ENCODE peak calls at places on chromosomes 11 and 22, in four cellular contexts. One of them, this sample, is unnamed.

GRCh38 chr22:42515896-42516295 is 3.7 kb downstream of the RRP7A start:
- DNase-seq in K562: no peak
- DNase-seq in HepG2: peak
- DNase-seq in GM12878: no peak
- DNase-seq in this sample: no peak

GRCh38 chr11:62778441-62778840 is 7.2 kb downstream of the TAF6L start:
- DNase-seq in K562: no peak
- DNase-seq in HepG2: no peak
- DNase-seq in GM12878: no peak
- DNase-seq in this sample: no peak

GRCh38 chr22:41910050-41910598 is 4.8 kb downstream of the SHISA8 start:
- DNase-seq in K562: no peak
- DNase-seq in HepG2: no peak
- DNase-seq in GM12878: no peak
- DNase-seq in this sample: peak

GRCh38 chr22:32324505-32325415 is 32.9 kb upstream of the RFPL3 start:
- DNase-seq in K562: no peak
- DNase-seq in HepG2: no peak
- DNase-seq in GM12878: no peak
- DNase-seq in this sample: peak

GRCh38 chr11:114061053-114062049 is 1.8 kb downstream of the ZBTB16 start:
- DNase-seq in K562: no peak
- DNase-seq in HepG2: no peak
- DNase-seq in GM12878: no peak
- DNase-seq in this sample: peak

GRCh38 chr11:113296016-113296415 is 18.4 kb upstream of the TTC12 start:
- DNase-seq in K562: no peak
- DNase-seq in HepG2: no peak
- DNase-seq in GM12878: no peak
- DNase-seq in this sample: no peak

GRCh38 chr11:110829873-110830272 is 117.6 kb upstream of the ARHGAP20 start:
- DNase-seq in K562: no peak
- DNase-seq in HepG2: no peak
- DNase-seq in GM12878: no peak
- DNase-seq in this sample: no peak

GRCh38 chr11:115390441-115390840 is 113.8 kb downstream of the CADM1 start:
- DNase-seq in K562: no peak
- DNase-seq in HepG2: no peak
- DNase-seq in GM12878: no peak
- DNase-seq in this sample: no peak

GRCh38 chr22:42962295-42963230 is 52.4 kb downstream of the PACSIN2 start:
- DNase-seq in K562: peak
- DNase-seq in HepG2: no peak
- DNase-seq in GM12878: no peak
- DNase-seq in this sample: no peak

GRCh38 chr22:41009222-41009948 is 58.2 kb downstream of the RBX1 start:
- DNase-seq in K562: no peak
- DNase-seq in HepG2: no peak
- DNase-seq in GM12878: no peak
- DNase-seq in this sample: no peak

GRCh38 chr22:39490135-39490798 is 11.8 kb upstream of the MIEF1 start:
- DNase-seq in K562: peak
- DNase-seq in HepG2: peak
- DNase-seq in GM12878: no peak
- DNase-seq in this sample: peak

GRCh38 chr11:122367809-122368231 is 251.8 kb upstream of the BLID start:
- DNase-seq in K562: no peak
- DNase-seq in HepG2: peak
- DNase-seq in GM12878: no peak
- DNase-seq in this sample: no peak

GRCh38 chr11:75261474-75261847 is 20.9 kb downstream of the TPBGL start:
- DNase-seq in K562: no peak
- DNase-seq in HepG2: no peak
- DNase-seq in GM12878: no peak
- DNase-seq in this sample: no peak

DNA sequence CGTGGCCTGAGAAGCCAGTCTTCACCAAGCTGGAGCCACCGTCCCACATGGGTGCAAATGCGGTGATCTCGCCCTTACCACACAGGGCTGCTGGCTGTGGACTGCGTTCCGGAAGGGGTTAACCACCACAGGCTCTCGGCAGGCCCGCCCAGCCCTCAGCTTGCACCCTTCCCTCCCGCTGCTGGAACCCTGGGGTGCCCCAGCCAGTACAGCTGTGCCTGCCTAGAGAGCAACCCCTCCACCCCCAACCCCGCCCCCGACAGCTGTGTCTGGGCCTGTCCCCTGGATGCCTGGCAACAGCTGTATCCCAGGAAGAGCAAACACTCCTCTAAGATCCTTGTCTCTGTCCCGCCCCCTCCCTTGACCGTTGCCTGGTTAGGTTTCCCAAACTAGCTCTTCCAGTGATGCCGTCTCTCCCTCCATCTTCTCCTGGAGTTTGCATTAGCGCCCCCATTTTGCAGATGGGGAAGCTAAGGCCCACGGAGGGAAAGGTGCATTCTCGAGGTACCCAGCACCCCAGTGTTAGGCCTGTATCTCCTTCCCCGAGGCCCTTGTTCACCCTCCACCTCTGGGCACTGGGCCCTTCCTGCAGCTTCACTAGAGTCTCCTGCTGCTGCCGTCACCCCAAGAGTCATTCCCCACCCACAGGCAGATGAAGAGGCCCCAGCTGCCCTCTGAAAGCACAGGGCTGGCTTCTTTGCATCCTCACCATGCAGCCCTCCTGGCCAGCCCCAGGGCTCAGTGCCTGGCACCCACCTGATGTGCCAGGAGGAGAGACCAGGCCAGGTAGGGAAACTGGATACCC is 12.6 kb upstream of the COX8A start:
- DNase-seq in K562: peak
- DNase-seq in HepG2: peak
- DNase-seq in GM12878: no peak
- DNase-seq in this sample: no peak
- TF ChIP-seq CHD2 in K562: no peak
- TF ChIP-seq CHD2 in HepG2: no peak
- TF ChIP-seq CHD2 in GM12878: no peak
- TF ChIP-seq CHD2 in this sample: no peak

GRCh38 chr22:46079093-46079860 is 71.0 kb upstream of the PPARA start:
- DNase-seq in K562: no peak
- DNase-seq in HepG2: no peak
- DNase-seq in GM12878: no peak
- DNase-seq in this sample: no peak

GRCh38 chr22:46078241-46079092 is 71.9 kb upstream of the PPARA start:
- DNase-seq in K562: no peak
- DNase-seq in HepG2: no peak
- DNase-seq in GM12878: no peak
- DNase-seq in this sample: no peak

GRCh38 chr22:46076651-46077339 is 73.5 kb upstream of the PPARA start:
- DNase-seq in K562: no peak
- DNase-seq in HepG2: no peak
- DNase-seq in GM12878: no peak
- DNase-seq in this sample: no peak

GRCh38 chr22:46075764-46076531 is 74.4 kb upstream of the PPARA start:
- DNase-seq in K562: no peak
- DNase-seq in HepG2: no peak
- DNase-seq in GM12878: no peak
- DNase-seq in this sample: no peak

GRCh38 chr22:46077669-46078099 is 72.6 kb upstream of the PPARA start:
- DNase-seq in K562: no peak
- DNase-seq in HepG2: no peak
- DNase-seq in GM12878: no peak
- DNase-seq in this sample: no peak
- TF ChIP-seq BRCA1 in K562: no peak
- TF ChIP-seq BRCA1 in HepG2: no peak
- TF ChIP-seq BRCA1 in GM12878: no peak
- TF ChIP-seq BRCA1 in this sample: no peak

DNA sequence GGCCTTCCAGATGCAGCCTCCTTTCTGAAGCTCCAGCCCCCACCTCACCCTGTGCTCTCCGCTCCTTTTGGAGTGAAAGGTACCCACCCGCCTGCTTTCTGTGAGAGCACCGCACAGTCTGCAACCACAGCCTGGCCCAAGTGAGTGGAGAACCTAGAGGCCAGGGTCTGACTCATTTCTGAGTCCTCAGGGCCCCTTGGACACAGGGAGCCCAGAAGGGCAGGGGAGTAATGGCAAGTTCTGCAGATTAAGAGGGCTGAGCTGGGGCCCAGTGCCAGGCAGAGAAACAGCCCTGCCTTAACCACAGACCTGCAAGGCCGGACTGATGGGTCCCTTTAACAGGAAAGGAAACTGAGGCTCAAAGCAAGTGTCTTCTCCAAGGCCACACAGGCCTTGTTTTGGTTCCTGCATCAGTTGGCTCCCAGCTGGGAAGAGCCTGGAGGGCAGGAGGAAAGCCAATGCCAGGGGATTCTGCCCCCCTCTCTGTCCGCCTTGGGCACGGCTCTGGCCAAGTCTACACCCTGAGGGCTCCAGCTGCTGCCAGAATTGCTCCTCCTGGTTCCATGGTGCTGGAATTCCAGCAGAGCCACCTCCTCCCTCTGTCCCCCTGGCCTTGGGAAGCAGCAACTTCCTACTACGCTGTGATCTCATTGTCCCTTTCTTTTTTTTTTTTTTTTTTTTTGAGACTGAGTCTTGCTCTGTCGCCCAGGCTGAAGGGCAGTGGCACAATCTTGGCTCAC is 55.1 kb downstream of the CYTH4 start:
- DNase-seq in K562: no peak
- DNase-seq in HepG2: no peak
- DNase-seq in GM12878: no peak
- DNase-seq in this sample: no peak
- TF ChIP-seq CHD2 in K562: no peak
- TF ChIP-seq CHD2 in HepG2: no peak
- TF ChIP-seq CHD2 in GM12878: no peak
- TF ChIP-seq CHD2 in this sample: no peak

GRCh38 chr11:95520361-95520760 is 269.2 kb downstream of the FAM76B start:
- DNase-seq in K562: no peak
- DNase-seq in HepG2: no peak
- DNase-seq in GM12878: no peak
- DNase-seq in this sample: no peak
- TF ChIP-seq BRCA1 in K562: no peak
- TF ChIP-seq BRCA1 in HepG2: no peak
- TF ChIP-seq BRCA1 in GM12878: no peak
- TF ChIP-seq BRCA1 in this sample: no peak

DNA sequence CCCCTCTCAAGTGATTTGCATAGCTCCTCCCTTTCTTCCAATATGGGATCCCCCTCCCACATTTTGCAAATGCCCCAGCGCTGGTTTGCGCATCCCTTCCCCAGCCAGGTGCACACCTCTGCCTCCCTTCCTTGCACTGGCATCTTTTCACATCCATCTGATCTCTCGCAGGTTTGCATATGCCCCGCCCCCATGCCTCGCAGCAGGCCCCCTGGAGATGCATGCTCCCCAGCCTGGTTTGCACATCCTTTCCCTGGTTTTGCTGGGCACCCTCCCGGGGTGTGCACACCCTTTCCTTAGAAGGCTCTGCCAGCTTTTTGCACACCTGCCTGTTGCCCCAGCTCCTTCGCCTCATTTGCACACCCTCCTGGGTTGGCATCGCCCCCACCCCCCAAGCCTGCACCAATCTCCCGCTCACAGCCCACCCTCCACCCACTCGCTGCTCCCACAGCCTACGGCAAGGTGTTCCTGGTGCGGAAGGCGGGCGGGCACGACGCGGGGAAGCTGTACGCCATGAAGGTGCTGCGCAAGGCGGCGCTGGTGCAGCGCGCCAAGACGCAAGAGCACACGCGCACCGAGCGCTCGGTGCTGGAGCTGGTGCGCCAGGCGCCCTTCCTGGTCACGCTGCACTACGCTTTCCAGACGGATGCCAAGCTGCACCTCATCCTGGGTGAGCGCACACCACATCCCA is 895 bp downstream of the RPS6KA4 start:
- DNase-seq in K562: no peak
- DNase-seq in HepG2: no peak
- DNase-seq in GM12878: no peak
- DNase-seq in this sample: no peak
- TF ChIP-seq CHD2 in K562: no peak
- TF ChIP-seq CHD2 in HepG2: no peak
- TF ChIP-seq CHD2 in GM12878: no peak
- TF ChIP-seq CHD2 in this sample: no peak

GRCh38 chr11:30346068-30346688 is 23.3 kb downstream of the ARL14EP start:
- DNase-seq in K562: peak
- DNase-seq in HepG2: peak
- DNase-seq in GM12878: no peak
- DNase-seq in this sample: no peak
- TF ChIP-seq BRCA1 in K562: no peak
- TF ChIP-seq BRCA1 in HepG2: no peak
- TF ChIP-seq BRCA1 in GM12878: no peak
- TF ChIP-seq BRCA1 in this sample: no peak

GRCh38 chr11:119798656-119799055 is 69.7 kb upstream of the NECTIN1 start:
- DNase-seq in K562: no peak
- DNase-seq in HepG2: no peak
- DNase-seq in GM12878: no peak
- DNase-seq in this sample: no peak
- TF ChIP-seq CHD2 in K562: no peak
- TF ChIP-seq CHD2 in HepG2: no peak
- TF ChIP-seq CHD2 in GM12878: no peak
- TF ChIP-seq CHD2 in this sample: no peak

GRCh38 chr11:92489831-92490399 is 265.3 kb downstream of the FAT3 start:
- DNase-seq in K562: no peak
- DNase-seq in HepG2: no peak
- DNase-seq in GM12878: no peak
- DNase-seq in this sample: no peak
- TF ChIP-seq BRCA1 in K562: no peak
- TF ChIP-seq BRCA1 in HepG2: no peak
- TF ChIP-seq BRCA1 in GM12878: no peak
- TF ChIP-seq BRCA1 in this sample: no peak

DNA sequence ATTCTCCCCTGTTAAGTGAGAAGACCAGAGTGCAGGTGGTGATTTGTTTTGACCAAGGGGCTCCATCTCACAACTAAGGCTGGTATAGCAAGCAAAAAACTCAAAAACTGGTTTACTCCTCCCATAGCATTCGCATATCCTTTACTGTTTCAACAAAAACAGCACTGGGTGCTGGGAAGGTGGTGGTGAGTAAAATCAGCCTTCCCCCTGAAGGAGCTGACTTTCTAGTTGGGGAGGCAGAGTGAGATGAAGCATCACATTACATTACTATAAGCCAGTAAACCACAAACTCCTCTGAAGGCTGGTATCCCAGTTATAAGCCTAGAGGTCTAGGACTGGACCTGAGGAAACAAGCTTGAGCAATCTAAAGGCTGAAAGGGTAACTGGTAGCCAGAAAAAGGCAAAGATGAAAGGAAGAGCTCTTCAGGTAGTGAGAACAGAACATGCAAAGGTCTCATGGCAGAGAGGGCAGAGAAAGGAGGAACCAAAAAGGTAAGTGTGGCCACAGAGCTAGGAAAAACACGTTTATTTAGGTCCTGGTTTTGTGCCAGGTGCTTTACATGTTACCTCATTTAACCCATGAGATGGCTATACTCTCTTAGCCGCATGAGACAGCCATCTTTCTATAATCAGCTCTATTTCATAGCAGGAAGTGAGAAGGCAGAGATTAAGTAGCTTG is 22.3 kb downstream of the TMEM123 start:
- DNase-seq in K562: no peak
- DNase-seq in HepG2: no peak
- DNase-seq in GM12878: peak
- DNase-seq in this sample: no peak
- TF ChIP-seq CHD2 in K562: no peak
- TF ChIP-seq CHD2 in HepG2: no peak
- TF ChIP-seq CHD2 in GM12878: peak
- TF ChIP-seq CHD2 in this sample: no peak